ENCODE peak calls at places on chromosome 5, in four cellular contexts. One of them, this sample, is unnamed.

GRCh38 chr5:112388010-112388553 is 31.0 kb downstream of the EPB41L4A start:
- DNase-seq in H1: no peak
- DNase-seq in GM12878: no peak
- DNase-seq in HepG2: no peak
- DNase-seq in this sample: no peak

GRCh38 chr5:96702503-96703383 is 40.6 kb downstream of the CAST start:
- DNase-seq in HepG2: peak
- DNase-seq in H1: peak
- DNase-seq in GM12878: no peak
- DNase-seq in this sample: no peak

GRCh38 chr5:130514984-130515690 is 610.9 kb downstream of the CHSY3 start:
- DNase-seq in H1: no peak
- DNase-seq in GM12878: no peak
- DNase-seq in HepG2: no peak
- DNase-seq in this sample: no peak

GRCh38 chr5:5313081-5313736 is 109.3 kb upstream of the ICE1 start:
- DNase-seq in HepG2: peak
- DNase-seq in GM12878: no peak
- DNase-seq in H1: no peak
- DNase-seq in this sample: no peak

GRCh38 chr5:144428326-144428725 is 257.7 kb downstream of the KCTD16 start:
- DNase-seq in GM12878: no peak
- DNase-seq in H1: no peak
- DNase-seq in HepG2: no peak
- DNase-seq in this sample: no peak

GRCh38 chr5:172350212-172351181 is 66.9 kb upstream of the UBTD2 start:
- DNase-seq in GM12878: no peak
- DNase-seq in HepG2: no peak
- DNase-seq in H1: no peak
- DNase-seq in this sample: no peak

GRCh38 chr5:43369651-43370050 is 42.5 kb downstream of the CCL28 start:
- DNase-seq in GM12878: no peak
- DNase-seq in HepG2: no peak
- DNase-seq in H1: no peak
- DNase-seq in this sample: no peak

GRCh38 chr5:95808686-95809413 is 13.7 kb downstream of the GLRX start:
- DNase-seq in HepG2: no peak
- DNase-seq in GM12878: peak
- DNase-seq in H1: no peak
- DNase-seq in this sample: no peak

GRCh38 chr5:129096382-129096991 is 1.9 kb downstream of the ISOC1 start:
- DNase-seq in HepG2: no peak
- DNase-seq in GM12878: no peak
- DNase-seq in H1: no peak
- DNase-seq in this sample: no peak

GRCh38 chr5:42423285-42424152 is at the start of gene GHR:
- DNase-seq in HepG2: peak
- DNase-seq in H1: peak
- DNase-seq in GM12878: no peak
- DNase-seq in this sample: peak

GRCh38 chr5:93874080-93874479 is 132.7 kb upstream of the POU5F2 start:
- DNase-seq in GM12878: no peak
- DNase-seq in HepG2: no peak
- DNase-seq in H1: no peak
- DNase-seq in this sample: peak

GRCh38 chr5:73215891-73216610 is 43.1 kb downstream of the TMEM174 start:
- DNase-seq in GM12878: no peak
- DNase-seq in HepG2: peak
- DNase-seq in H1: peak
- DNase-seq in this sample: peak
- TF ChIP-seq SUZ12 in GM12878: no peak
- TF ChIP-seq SUZ12 in HepG2: no peak
- TF ChIP-seq SUZ12 in H1: peak
- TF ChIP-seq SUZ12 in this sample: no peak

DNA sequence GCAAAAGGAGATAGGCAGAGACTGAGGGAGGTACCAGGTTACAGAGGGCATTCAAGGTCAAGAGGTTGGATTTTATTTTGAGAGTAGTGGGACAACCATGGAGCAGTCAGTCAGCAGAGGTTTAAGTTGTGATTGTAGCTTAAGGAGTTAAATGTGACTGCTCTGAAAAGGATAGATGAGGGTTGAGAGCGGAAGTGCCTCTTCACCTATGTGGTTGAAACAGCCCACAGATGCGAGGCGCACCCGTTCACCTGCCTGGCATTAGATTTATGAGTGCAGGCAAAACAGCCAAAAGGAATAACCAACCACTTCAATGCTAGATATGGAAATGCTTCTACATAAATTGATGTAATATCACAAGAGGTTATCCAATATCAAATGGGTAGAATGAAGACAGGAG is 8.4 kb downstream of the ZNF474 start:
- DNase-seq in H1: no peak
- DNase-seq in GM12878: no peak
- DNase-seq in HepG2: no peak
- DNase-seq in this sample: no peak
- H3K9ac ChIP-seq in H1: no peak
- H3K9ac ChIP-seq in GM12878: no peak
- H3K9ac ChIP-seq in HepG2: no peak
- H3K9ac ChIP-seq in this sample: no peak

DNA sequence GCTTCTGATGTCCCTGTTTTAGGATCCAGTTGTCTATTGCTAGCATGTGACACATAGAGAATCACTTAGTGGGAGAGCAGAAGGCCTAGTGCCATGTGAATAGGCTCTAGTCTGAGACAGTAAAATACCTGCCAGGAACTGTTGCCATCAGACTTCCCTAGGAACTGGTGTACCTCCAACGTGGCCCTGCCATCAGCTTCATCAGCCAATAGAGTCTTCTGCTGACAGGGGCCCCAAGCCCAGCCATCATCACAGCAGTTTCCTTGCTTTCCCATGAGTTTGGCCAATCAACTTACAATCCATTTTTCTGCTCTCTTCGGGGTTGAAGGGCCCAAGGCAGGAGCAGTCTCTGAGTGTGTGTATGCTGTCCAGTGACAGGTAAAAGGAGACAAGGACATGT is 128.4 kb upstream of the ADRA1B start:
- DNase-seq in HepG2: no peak
- DNase-seq in GM12878: no peak
- DNase-seq in H1: no peak
- DNase-seq in this sample: no peak
- TF ChIP-seq YY1 in HepG2: no peak
- TF ChIP-seq YY1 in GM12878: no peak
- TF ChIP-seq YY1 in H1: no peak
- TF ChIP-seq YY1 in this sample: no peak

GRCh38 chr5:80406980-80407734 is 707 bp upstream of the ZFYVE16 start:
- DNase-seq in H1: no peak
- DNase-seq in GM12878: no peak
- DNase-seq in HepG2: peak
- DNase-seq in this sample: no peak
- TF ChIP-seq SUZ12 in H1: no peak
- TF ChIP-seq SUZ12 in GM12878: no peak
- TF ChIP-seq SUZ12 in HepG2: no peak
- TF ChIP-seq SUZ12 in this sample: no peak

GRCh38 chr5:137146402-137146889 is 352.7 kb downstream of the SPOCK1 start:
- DNase-seq in H1: no peak
- DNase-seq in HepG2: no peak
- DNase-seq in GM12878: no peak
- DNase-seq in this sample: peak

GRCh38 chr5:137147346-137147745 is 351.8 kb downstream of the SPOCK1 start:
- DNase-seq in HepG2: no peak
- DNase-seq in H1: no peak
- DNase-seq in GM12878: no peak
- DNase-seq in this sample: no peak

GRCh38 chr5:137148656-137149055 is 350.5 kb downstream of the SPOCK1 start:
- DNase-seq in GM12878: no peak
- DNase-seq in HepG2: no peak
- DNase-seq in H1: no peak
- DNase-seq in this sample: no peak

GRCh38 chr5:137145726-137146125 is 353.4 kb downstream of the SPOCK1 start:
- DNase-seq in GM12878: no peak
- DNase-seq in HepG2: no peak
- DNase-seq in H1: no peak
- DNase-seq in this sample: no peak

GRCh38 chr5:137148128-137148527 is 351.0 kb downstream of the SPOCK1 start:
- DNase-seq in H1: no peak
- DNase-seq in GM12878: no peak
- DNase-seq in HepG2: no peak
- DNase-seq in this sample: no peak
- H3K9ac ChIP-seq in H1: no peak
- H3K9ac ChIP-seq in GM12878: no peak
- H3K9ac ChIP-seq in HepG2: no peak
- H3K9ac ChIP-seq in this sample: no peak

GRCh38 chr5:12023614-12024241 is 119.5 kb upstream of the CTNND2 start:
- DNase-seq in H1: no peak
- DNase-seq in HepG2: peak
- DNase-seq in GM12878: peak
- DNase-seq in this sample: peak
- TF ChIP-seq YY1 in H1: no peak
- TF ChIP-seq YY1 in HepG2: no peak
- TF ChIP-seq YY1 in GM12878: no peak
- TF ChIP-seq YY1 in this sample: no peak

DNA sequence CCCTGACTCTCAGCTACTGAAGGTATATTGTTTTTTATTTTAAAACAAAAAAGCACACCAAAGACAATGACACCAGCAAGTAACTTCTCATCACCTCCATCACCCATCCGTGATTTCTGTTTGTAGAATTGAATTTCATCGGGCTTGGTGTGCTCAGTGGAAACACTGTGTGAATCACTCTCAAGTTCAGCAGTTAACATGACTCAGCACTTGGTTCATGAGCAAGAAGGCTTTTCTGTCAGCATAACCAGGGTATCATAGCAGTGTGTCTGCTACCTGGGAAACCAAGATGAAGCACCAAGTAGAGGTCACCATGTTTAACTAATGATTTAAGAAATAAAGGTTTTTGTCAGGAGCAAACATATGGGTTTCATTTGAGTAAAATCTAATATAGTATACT is 123.7 kb downstream of the INSYN2B start:
- DNase-seq in H1: no peak
- DNase-seq in HepG2: no peak
- DNase-seq in GM12878: no peak
- DNase-seq in this sample: no peak
- TF ChIP-seq SUZ12 in H1: no peak
- TF ChIP-seq SUZ12 in HepG2: no peak
- TF ChIP-seq SUZ12 in GM12878: no peak
- TF ChIP-seq SUZ12 in this sample: no peak

This sample was measured in NT2/D1.